ENCODE peak calls at places on chromosomes 13 and 19, in six cellular contexts. S is progenitor cell of endocrine pancreas, H is AG09309, G is fibroblast of pulmonary artery, Q is tibial nerve, U is BJ. E is an unnamed sample.

GRCh38 chr13:25300861-25301346 is 521 bp upstream of the NUP58 start:
- DNase-seq in S (no peak), H (no peak), G (peak), Q (no peak), U (no peak), E (no peak)

GRCh38 chr19:51458051-51458645 is at the start of gene SIGLEC8:
- DNase-seq in S (no peak), H (no peak), G (no peak), Q (no peak), U (no peak), E (no peak)

GRCh38 chr13:108957369-108958012 is 328.1 kb downstream of the MYO16 start:
- DNase-seq in S (no peak), H (peak), G (peak), Q (peak), U (peak), E (no peak)

GRCh38 chr19:16429066-16429758 is 42.6 kb downstream of the EPS15L1 start:
- DNase-seq in S (no peak), H (no peak), G (no peak), Q (no peak), U (no peak), E (no peak)

GRCh38 chr19:1046836-1047695 is 7.2 kb downstream of the ABCA7 start:
- DNase-seq in S (no peak), H (no peak), G (no peak), Q (no peak), U (no peak), E (no peak)

GRCh38 chr19:6362024-6362344 is 653 bp downstream of the CLPP start:
- DNase-seq in S (no peak), H (no peak), G (no peak), Q (no peak), U (no peak), E (no peak)

GRCh38 chr19:17557461-17557860 is 2.0 kb downstream of the COLGALT1 start:
- DNase-seq in S (no peak), H (no peak), G (no peak), Q (peak), U (no peak), E (no peak)

GRCh38 chr19:29484876-29485275 is 40.9 kb upstream of the VSTM2B start:
- DNase-seq in S (no peak), H (no peak), G (no peak), Q (no peak), U (no peak), E (no peak)

GRCh38 chr19:13420780-13421179 is 85.5 kb downstream of the CACNA1A start:
- DNase-seq in S (no peak), H (no peak), G (no peak), Q (no peak), U (no peak), E (no peak)

GRCh38 chr13:70995338-70995737 is 871.7 kb downstream of the DACH1 start:
- DNase-seq in S (no peak), H (no peak), G (no peak), Q (no peak), U (no peak), E (no peak)

GRCh38 chr19:55820037-55820436 is 11.8 kb downstream of the NLRP11 start:
- DNase-seq in S (no peak), H (no peak), G (no peak), Q (no peak), U (no peak), E (no peak)

GRCh38 chr13:99357149-99357596 is 50.0 kb upstream of the GPR183 start:
- DNase-seq in S (no peak), H (no peak), G (peak), Q (no peak), U (no peak), E (peak)

GRCh38 chr13:43129511-43130130 is 106.2 kb downstream of the DNAJC15 start:
- DNase-seq in S (no peak), H (no peak), G (no peak), Q (no peak), U (no peak), E (no peak)

GRCh38 chr19:44680536-44680935 is 9.3 kb downstream of the CEACAM19 start:
- DNase-seq in S (no peak), H (no peak), G (no peak), Q (no peak), U (no peak), E (no peak)

GRCh38 chr13:108667205-108667604 is 37.8 kb downstream of the MYO16 start:
- DNase-seq in S (no peak), H (no peak), G (no peak), Q (no peak), U (no peak), E (no peak)

GRCh38 chr13:109787135-109787954 is 962 bp upstream of the IRS2 start:
- DNase-seq in S (peak), H (no peak), G (peak), Q (no peak), U (no peak), E (peak)

GRCh38 chr13:44779085-44779484 is 203.0 kb upstream of the TSC22D1 start:
- DNase-seq in S (no peak), H (no peak), G (no peak), Q (no peak), U (no peak), E (no peak)

GRCh38 chr13:113759525-113760137 is 605 bp downstream of the TMEM255B start:
- DNase-seq in S (no peak), H (no peak), G (peak), Q (peak), U (no peak), E (no peak)

GRCh38 chr13:110546933-110547332 is 14.6 kb downstream of the RAB20 start:
- DNase-seq in S (no peak), H (peak), G (peak), Q (peak), U (peak), E (no peak)

GRCh38 chr19:50556236-50557008 is 11.8 kb downstream of the LRRC4B start:
- DNase-seq in S (peak), H (peak), G (peak), Q (peak), U (peak), E (peak)

GRCh38 chr19:1011831-1012333 is 9.0 kb downstream of the TMEM259 start:
- DNase-seq in S (no peak), H (no peak), G (no peak), Q (no peak), U (no peak), E (no peak)

GRCh38 chr13:48975101-48975925 is at the start of gene FNDC3A:
- DNase-seq in S (peak), H (no peak), G (peak), Q (peak), U (no peak), E (peak)

GRCh38 chr13:113029061-113029445 is 60.0 kb downstream of the MCF2L start:
- DNase-seq in S (no peak), H (no peak), G (no peak), Q (no peak), U (no peak), E (no peak)

GRCh38 chr13:22027561-22027960 is 356.7 kb downstream of the FGF9 start:
- DNase-seq in S (no peak), H (no peak), G (no peak), Q (no peak), U (no peak), E (no peak)

GRCh38 chr19:41993612-41994483 is at the start of gene ATP1A3:
- DNase-seq in S (no peak), H (no peak), G (peak), Q (no peak), U (no peak), E (peak)

GRCh38 chr13:45691667-45692066 is 10.5 kb upstream of the CBY2 start:
- DNase-seq in S (no peak), H (no peak), G (no peak), Q (no peak), U (no peak), E (no peak)

GRCh38 chr19:3547301-3547731 is 8.3 kb downstream of the TEKTIP1 start:
- DNase-seq in S (no peak), H (no peak), G (peak), Q (no peak), U (no peak), E (no peak)

GRCh38 chr13:30409911-30410704 is 12.2 kb upstream of the UBE2L5 start:
- DNase-seq in S (no peak), H (no peak), G (peak), Q (no peak), U (no peak), E (no peak)

GRCh38 chr13:103514188-103514587 is 448.0 kb upstream of the SLC10A2 start:
- DNase-seq in S (no peak), H (no peak), G (no peak), Q (no peak), U (no peak), E (no peak)

GRCh38 chr13:103515410-103515809 is 449.2 kb upstream of the SLC10A2 start:
- DNase-seq in S (no peak), H (no peak), G (no peak), Q (no peak), U (no peak), E (no peak)

GRCh38 chr13:103510007-103510406 is 443.8 kb upstream of the SLC10A2 start:
- DNase-seq in S (no peak), H (no peak), G (no peak), Q (no peak), U (no peak), E (no peak)
- TF ChIP-seq CTCF in S (peak), H (no peak), G (no peak), Q (no peak), U (no peak), E (no peak)

GRCh38 chr13:19818223-19818842 is 35.6 kb upstream of the PSPC1 start:
- DNase-seq in S (peak), H (no peak), G (peak), Q (no peak), U (no peak), E (no peak)
- TF ChIP-seq CTCF in S (peak), H (peak), G (peak), Q (peak), U (peak), E (peak)

DNA sequence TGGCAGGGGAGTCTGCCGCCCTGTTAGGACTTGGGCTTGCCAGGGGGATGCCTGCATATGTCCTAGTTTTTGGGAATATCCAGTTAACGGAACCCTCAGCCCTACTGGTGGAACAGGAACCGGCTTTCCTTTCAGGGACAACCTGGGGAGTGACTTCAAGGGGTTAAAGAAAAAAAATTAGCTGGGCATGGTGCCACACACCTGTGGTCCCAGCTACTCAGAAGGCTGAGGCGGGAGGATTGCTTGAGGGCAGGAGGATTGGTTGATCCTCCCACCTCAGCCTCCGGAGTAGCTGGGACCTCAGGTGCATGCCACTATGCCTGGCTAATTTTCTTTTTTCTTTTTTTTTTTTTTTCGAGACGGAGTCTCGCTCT is 22.5 kb downstream of the LDLR start:
- DNase-seq in S (no peak), H (no peak), G (no peak), Q (no peak), U (no peak), E (no peak)
- TF ChIP-seq CTCF in S (no peak), H (no peak), G (no peak), Q (no peak), U (no peak), E (no peak)

GRCh38 chr19:5349041-5349440 is 8.4 kb upstream of the PTPRS start:
- DNase-seq in S (no peak), H (no peak), G (no peak), Q (no peak), U (no peak), E (no peak)
- TF ChIP-seq CTCF in S (peak), H (no peak), G (no peak), Q (no peak), U (peak), E (no peak)

GRCh38 chr13:51584731-51585191 is 499 bp downstream of the WDFY2 start:
- DNase-seq in S (peak), H (no peak), G (peak), Q (peak), U (no peak), E (peak)
- TF ChIP-seq CTCF in S (no peak), H (peak), G (peak), Q (no peak), U (peak), E (no peak)

DNA sequence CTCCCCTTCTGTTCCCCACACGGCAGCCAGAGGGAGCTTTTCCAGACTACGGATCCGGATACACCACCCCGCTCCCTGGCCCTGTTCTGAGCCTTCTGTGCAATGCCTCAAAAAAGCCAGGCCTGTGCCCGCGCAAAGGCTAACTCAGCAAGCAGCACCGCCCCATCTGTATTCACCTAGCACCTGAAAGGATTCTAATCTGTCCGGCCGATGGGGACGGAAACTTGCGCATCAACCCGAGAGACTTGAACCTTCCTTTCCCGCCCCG is 589 bp downstream of the ZBTB45 start:
- DNase-seq in S (peak), H (peak), G (peak), Q (peak), U (peak), E (peak)
- TF ChIP-seq CTCF in S (peak), H (peak), G (peak), Q (no peak), U (peak), E (peak)